ENCODE peak calls at places on chromosome 19, in four cellular contexts. Y is EL; V is cardiac fibroblast; E is CD8-positive, alpha-beta memory T cell. J is an unnamed sample.

GRCh38 chr19:55087542-55087935 is 11.9 kb downstream of the EPS8L1 start:
- DNase-seq in Y (peak), V (peak), E (no peak), J (no peak)

GRCh38 chr19:543912-544608 is at the start of gene GZMM:
- DNase-seq in Y (no peak), V (no peak), E (peak), J (peak)

GRCh38 chr19:48350856-48351255 is 12.9 kb downstream of the TMEM143 start:
- DNase-seq in Y (no peak), V (no peak), E (no peak), J (no peak)

GRCh38 chr19:17871032-17871877 is 490 bp upstream of the SLC5A5 start:
- DNase-seq in Y (no peak), V (no peak), E (no peak), J (no peak)

GRCh38 chr19:48390188-48391099 is 907 bp downstream of the KDELR1 start:
- DNase-seq in Y (peak), V (peak), E (peak), J (no peak)

GRCh38 chr19:10431943-10432735 is 11.8 kb downstream of the PDE4A start:
- DNase-seq in Y (peak), V (peak), E (peak), J (peak)

GRCh38 chr19:36331353-36332228 is 47.4 kb downstream of the ZFP14 start:
- DNase-seq in Y (peak), V (peak), E (peak), J (peak)

GRCh38 chr19:35153701-35154534 is 617 bp upstream of the FXYD5 start:
- DNase-seq in Y (peak), V (peak), E (peak), J (peak)

GRCh38 chr19:54415901-54416621 is 797 bp downstream of the TTYH1 start:
- DNase-seq in Y (no peak), V (no peak), E (no peak), J (no peak)

GRCh38 chr19:5913739-5914357 is at the start of gene CAPS:
- DNase-seq in Y (peak), V (peak), E (no peak), J (no peak)

GRCh38 chr19:17109962-17110598 is 34.5 kb downstream of the MYO9B start:
- DNase-seq in Y (no peak), V (no peak), E (peak), J (no peak)

GRCh38 chr19:6271251-6271650 is 8.5 kb downstream of the MLLT1 start:
- DNase-seq in Y (no peak), V (peak), E (no peak), J (no peak)

GRCh38 chr19:48090281-48090802 is 20.3 kb downstream of the PLA2G4C start:
- DNase-seq in Y (peak), V (no peak), E (no peak), J (no peak)

GRCh38 chr19:12065100-12065538 is 588 bp downstream of the ZNF844 start:
- DNase-seq in Y (peak), V (peak), E (peak), J (no peak)

GRCh38 chr19:48461982-48462655 is 6.7 kb downstream of the KCNJ14 start:
- DNase-seq in Y (no peak), V (no peak), E (no peak), J (no peak)

GRCh38 chr19:33373701-33374405 is at the start of gene CEBPG:
- DNase-seq in Y (peak), V (peak), E (no peak), J (peak)